ENCODE peak calls at places on chromosomes 7 and 10, in eight cellular contexts. G is smooth muscle cell of the brain vasculature; K is GM20000; W is psoas muscle; Y is EH; P is right lobe of liver; M is B cell; A is activated CD8-positive, alpha-beta memory T cell treated with anti-CD3 and anti-CD28 coated beads, Interleukin-2, amount 10 ng/mL, durations not matched to agents 7 days and 5 days. T is an unnamed sample.

GRCh38 chr7:19030280-19030679 is 87.2 kb downstream of the TWIST1 start:
- DNase-seq in G (no peak), K (no peak), W (no peak), Y (peak; percentile 64), P (no peak), M (no peak), A (no peak), T (no peak)

GRCh38 chr7:142516038-142516501 is 233.2 kb upstream of the PRSS1 start:
- DNase-seq in G (peak; percentile 51), K (peak; percentile 55), W (no peak), Y (peak; percentile 78), P (no peak), M (no peak), A (peak; percentile 47), T (peak; percentile 53)

GRCh38 chr7:19248681-19249080 is 103.5 kb upstream of the FERD3L start:
- DNase-seq in G (no peak), K (no peak), W (no peak), Y (peak; percentile 40), P (no peak), M (no peak), A (no peak), T (no peak)

GRCh38 chr7:77338260-77338659 is 77.9 kb downstream of the GSAP start:
- DNase-seq in G (no peak), K (no peak), W (no peak), Y (no peak), P (no peak), M (no peak), A (no peak), T (peak; percentile 13)

GRCh38 chr10:110416776-110417732 is 80.7 kb upstream of the DUSP5 start:
- DNase-seq in G (no peak), K (no peak), W (no peak), Y (peak; percentile 49), P (no peak), M (no peak), A (no peak), T (no peak)

GRCh38 chr10:73771722-73772279 is 10.0 kb upstream of the CHCHD1 start:
- DNase-seq in G (peak; percentile 55), K (peak; percentile 88), W (peak; percentile 91), Y (no peak), P (no peak), M (peak; percentile 84), A (peak; percentile 87), T (peak; percentile 86)

GRCh38 chr7:128425851-128426250 is 16.1 kb upstream of the IMPDH1 start:
- DNase-seq in G (no peak), K (peak; percentile 74), W (peak; percentile 58), Y (peak; percentile 67), P (peak; percentile 70), M (no peak), A (peak; percentile 84), T (peak; percentile 70)

GRCh38 chr7:123682690-123683089 is 27.0 kb downstream of the LMOD2 start:
- DNase-seq in G (peak; percentile 29), K (peak; percentile 22), W (no peak), Y (peak; percentile 80), P (no peak), M (no peak), A (no peak), T (peak; percentile 16)

GRCh38 chr7:22561356-22561755 is 61.4 kb upstream of the STEAP1B start:
- DNase-seq in G (peak; percentile 92), K (no peak), W (peak; percentile 84), Y (peak; percentile 100), P (no peak), M (no peak), A (peak; percentile 11), T (no peak)

GRCh38 chr7:133207687-133208086 is 45.2 kb upstream of the EXOC4 start:
- DNase-seq in G (no peak), K (peak; percentile 16), W (no peak), Y (peak; percentile 15), P (no peak), M (no peak), A (no peak), T (peak; percentile 12)

GRCh38 chr10:43869669-43870322 is 221.1 kb upstream of the ZNF32 start:
- DNase-seq in G (no peak), K (no peak), W (no peak), Y (no peak), P (no peak), M (no peak), A (peak; percentile 33), T (no peak)

GRCh38 chr10:117320050-117320665 is 55.1 kb downstream of the PDZD8 start:
- DNase-seq in G (no peak), K (peak; percentile 19), W (no peak), Y (peak; percentile 22), P (no peak), M (no peak), A (no peak), T (peak; percentile 29)

GRCh38 chr10:116765549-116766162 is 23.3 kb upstream of the HSPA12A start:
- DNase-seq in G (no peak), K (no peak), W (no peak), Y (peak; percentile 17), P (no peak), M (no peak), A (no peak), T (peak; percentile 17)

GRCh38 chr10:119314061-119314460 is 106.7 kb downstream of the GRK5 start:
- DNase-seq in G (no peak), K (no peak), W (no peak), Y (no peak), P (no peak), M (no peak), A (no peak), T (no peak)

GRCh38 chr10:48406204-48406603 is 99.7 kb downstream of the MAPK8 start:
- DNase-seq in G (no peak), K (no peak), W (no peak), Y (peak; percentile 41), P (no peak), M (no peak), A (no peak), T (no peak)

GRCh38 chr10:117419921-117420320 is 44.7 kb upstream of the PDZD8 start:
- DNase-seq in G (no peak), K (no peak), W (no peak), Y (peak; percentile 43), P (no peak), M (no peak), A (no peak), T (no peak)

GRCh38 chr7:130490287-130490686 is 1.6 kb upstream of the MEST start:
- DNase-seq in G (no peak), K (no peak), W (no peak), Y (no peak), P (no peak), M (no peak), A (no peak), T (no peak)

GRCh38 chr7:1065263-1066260 is 21.2 kb downstream of the GPR146 start:
- DNase-seq in G (no peak), K (peak; percentile 96), W (peak; percentile 86), Y (peak; percentile 75), P (peak; percentile 88), M (peak; percentile 85), A (peak; percentile 87), T (peak; percentile 91)

GRCh38 chr7:68009716-68010115 is 1013.1 kb downstream of the TYW1 start:
- DNase-seq in G (no peak), K (no peak), W (no peak), Y (no peak), P (no peak), M (no peak), A (no peak), T (no peak)

GRCh38 chr10:13049774-13050420 is 48.4 kb upstream of the CCDC3 start:
- DNase-seq in G (no peak), K (no peak), W (no peak), Y (no peak), P (no peak), M (no peak), A (no peak), T (no peak)

GRCh38 chr7:7219216-7219615 is 36.9 kb downstream of the C1GALT1 start:
- DNase-seq in G (no peak), K (no peak), W (no peak), Y (peak; percentile 18), P (no peak), M (no peak), A (no peak), T (no peak)

GRCh38 chr7:30887464-30887872 is 24.2 kb upstream of the AQP1 start:
- DNase-seq in G (no peak), K (no peak), W (no peak), Y (no peak), P (no peak), M (no peak), A (no peak), T (no peak)

GRCh38 chr10:132447446-132448247 is 50.6 kb downstream of the PWWP2B start:
- DNase-seq in G (peak; percentile 33), K (peak; percentile 56), W (no peak), Y (peak; percentile 84), P (no peak), M (peak; percentile 66), A (peak; percentile 94), T (no peak)

GRCh38 chr10:133201948-133202725 is 27.9 kb upstream of the UTF1 start:
- DNase-seq in G (no peak), K (no peak), W (no peak), Y (no peak), P (no peak), M (no peak), A (no peak), T (no peak)

GRCh38 chr7:70771447-70771846 is 360.5 kb upstream of the GALNT17 start:
- DNase-seq in G (no peak), K (no peak), W (no peak), Y (no peak), P (no peak), M (no peak), A (no peak), T (no peak)

T was measured in germinal center.